ENCODE peak calls at places on chromosomes 7 and 10, in eight cellular contexts. Q, L, T, N, I, J, S and Z are unnamed samples.

GRCh38 chr10:67696029-67696428 is at the start of gene CTNNA3:
- DNase-seq in Q (no peak), L (no peak), T (no peak), N (no peak), I (no peak), J (no peak), S (no peak), Z (peak; percentile 23)

GRCh38 chr10:110171032-110171431 is 36.4 kb upstream of the MXI1 start:
- DNase-seq in Q (no peak), L (no peak), T (peak; percentile 9), N (peak; percentile 69), I (no peak), J (no peak), S (no peak), Z (no peak)

GRCh38 chr7:81638216-81638615 is 131.6 kb downstream of the HGF start:
- DNase-seq in Q (peak; percentile 79), L (peak; percentile 90), T (no peak), N (no peak), I (no peak), J (no peak), S (no peak), Z (no peak)

GRCh38 chr7:45053941-45054340 is 34.8 kb downstream of the NACAD start:
- DNase-seq in Q (no peak), L (no peak), T (no peak), N (no peak), I (no peak), J (no peak), S (no peak), Z (no peak)

GRCh38 chr10:3538291-3538849 is 246.6 kb downstream of the KLF6 start:
- DNase-seq in Q (no peak), L (peak; percentile 46), T (no peak), N (no peak), I (no peak), J (no peak), S (no peak), Z (no peak)

GRCh38 chr10:100878291-100878910 is 34.4 kb upstream of the SLF2 start:
- DNase-seq in Q (peak; percentile 78), L (peak; percentile 71), T (no peak), N (peak; percentile 90), I (no peak), J (peak; percentile 34), S (no peak), Z (peak; percentile 62)

GRCh38 chr10:30384791-30385201 is 35.7 kb upstream of the MTPAP start:
- DNase-seq in Q (peak; percentile 48), L (peak; percentile 24), T (no peak), N (peak; percentile 24), I (no peak), J (no peak), S (no peak), Z (peak; percentile 29)

GRCh38 chr7:30433082-30433481 is 45.5 kb downstream of the NOD1 start:
- DNase-seq in Q (peak; percentile 91), L (peak; percentile 3), T (no peak), N (no peak), I (no peak), J (no peak), S (no peak), Z (no peak)

GRCh38 chr10:12438914-12439692 is 89.8 kb downstream of the CAMK1D start:
- DNase-seq in Q (no peak), L (no peak), T (no peak), N (no peak), I (no peak), J (no peak), S (no peak), Z (no peak)

DNA sequence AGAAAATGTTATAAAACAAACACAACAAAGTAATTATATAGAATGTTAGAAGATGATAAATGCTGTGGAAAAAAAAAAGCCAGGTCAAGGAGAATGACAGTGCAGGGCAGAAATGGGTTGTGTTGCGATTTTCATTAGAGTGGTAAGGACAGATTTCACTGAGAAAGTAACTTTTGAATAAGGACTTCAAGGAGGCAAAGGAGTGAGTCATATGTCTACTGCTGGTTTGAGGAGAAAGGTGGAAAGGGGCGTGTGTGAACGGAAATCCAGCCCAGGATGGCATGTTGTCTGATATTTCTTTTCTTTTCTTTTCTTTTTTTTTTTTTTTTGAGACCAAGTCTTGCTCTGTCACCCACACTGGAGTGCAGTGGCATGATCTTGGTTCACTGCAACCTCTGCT is 12.3 kb upstream of the DLD start:
- DNase-seq in Q (no peak), L (no peak), T (no peak), N (no peak), I (no peak), J (no peak), S (no peak), Z (no peak)
- TF ChIP-seq CTCF in Q (no peak), L (no peak), T (no peak), N (no peak), I (no peak), J (no peak), S (no peak), Z (no peak)

GRCh38 chr10:113718974-113719822 is 32.3 kb upstream of the PLEKHS1 start:
- DNase-seq in Q (no peak), L (no peak), T (no peak), N (no peak), I (no peak), J (no peak), S (no peak), Z (no peak)
- TF ChIP-seq CTCF in Q (no peak), L (no peak), T (no peak), N (no peak), I (no peak), J (no peak), S (no peak), Z (no peak)

GRCh38 chr7:135998081-135998480 is 20.9 kb upstream of the MTPN start:
- DNase-seq in Q (no peak), L (no peak), T (no peak), N (no peak), I (no peak), J (no peak), S (no peak), Z (no peak)
- TF ChIP-seq CTCF in Q (no peak), L (no peak), T (no peak), N (no peak), I (no peak), J (no peak), S (no peak), Z (no peak)

GRCh38 chr7:103117465-103117864 is 31.4 kb downstream of the NAPEPLD start:
- DNase-seq in Q (no peak), L (no peak), T (no peak), N (no peak), I (no peak), J (no peak), S (no peak), Z (no peak)
- TF ChIP-seq CTCF in Q (no peak), L (no peak), T (no peak), N (no peak), I (no peak), J (no peak), S (no peak), Z (no peak)

GRCh38 chr10:97179731-97180366 is 5.9 kb downstream of the SLIT1 start:
- DNase-seq in Q (no peak), L (no peak), T (no peak), N (no peak), I (no peak), J (no peak), S (peak; percentile 39), Z (no peak)
- TF ChIP-seq CTCF in Q (no peak), L (peak; percentile 34), T (no peak), N (no peak), I (peak; percentile 25), J (no peak), S (no peak), Z (no peak)

GRCh38 chr10:61472090-61472674 is 19.0 kb upstream of the TMEM26 start:
- DNase-seq in Q (no peak), L (no peak), T (no peak), N (no peak), I (no peak), J (no peak), S (no peak), Z (no peak)
- TF ChIP-seq CTCF in Q (peak; percentile 8), L (no peak), T (no peak), N (no peak), I (no peak), J (no peak), S (no peak), Z (no peak)

DNA sequence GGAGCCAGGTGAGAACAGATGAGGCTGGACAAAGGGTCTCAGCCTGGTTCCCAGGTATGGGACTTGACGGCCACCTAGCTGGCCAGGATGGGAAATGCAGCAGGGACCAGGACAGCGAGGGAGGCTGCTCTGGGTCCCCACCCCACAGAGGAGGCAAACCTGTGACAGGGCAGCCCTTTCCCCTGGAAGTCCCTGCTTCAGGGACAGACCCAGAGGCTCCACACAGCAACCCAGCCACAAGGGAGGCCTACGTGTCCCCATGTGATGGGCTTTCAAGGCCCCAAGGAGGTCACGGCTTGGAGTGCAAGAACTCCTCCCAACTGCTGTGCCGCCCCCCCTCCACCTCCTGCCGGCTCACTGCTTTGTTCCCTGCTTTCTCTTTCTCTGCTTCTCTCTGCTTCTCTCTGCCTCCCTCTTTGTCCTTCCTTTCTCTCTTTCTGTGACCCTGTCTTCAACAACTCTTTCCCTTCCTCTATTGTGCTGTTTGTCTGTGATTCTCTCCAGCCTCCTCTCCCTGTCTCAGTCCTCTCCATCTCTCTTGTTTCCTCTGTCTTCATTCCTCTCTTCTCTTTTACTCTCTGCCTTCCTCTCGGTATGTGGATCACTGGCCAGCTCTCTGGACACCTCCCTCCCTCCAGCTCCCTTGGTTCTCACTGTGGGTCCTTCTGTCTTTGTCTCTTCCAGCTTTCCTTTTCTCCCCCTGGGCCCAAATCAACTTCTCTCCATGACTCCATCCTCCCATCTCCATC is 9.6 kb upstream of the EIF5AL1 start:
- DNase-seq in Q (no peak), L (no peak), T (no peak), N (no peak), I (no peak), J (peak; percentile 23), S (peak; percentile 61), Z (no peak)
- TF ChIP-seq CTCF in Q (no peak), L (peak; percentile 61), T (no peak), N (peak; percentile 51), I (no peak), J (peak; percentile 22), S (peak; percentile 13), Z (no peak)

GRCh38 chr7:69403169-69403568 is 195.1 kb upstream of the AUTS2 start:
- DNase-seq in Q (no peak), L (no peak), T (no peak), N (no peak), I (no peak), J (no peak), S (no peak), Z (peak; percentile 46)
- TF ChIP-seq CTCF in Q (no peak), L (no peak), T (no peak), N (no peak), I (peak; percentile 50), J (peak; percentile 19), S (no peak), Z (no peak)

GRCh38 chr7:100962537-100962936 is 6.8 kb upstream of the MUC12 start:
- DNase-seq in Q (no peak), L (no peak), T (no peak), N (no peak), I (no peak), J (no peak), S (no peak), Z (no peak)
- TF ChIP-seq CTCF in Q (no peak), L (no peak), T (no peak), N (no peak), I (no peak), J (no peak), S (no peak), Z (no peak)

DNA sequence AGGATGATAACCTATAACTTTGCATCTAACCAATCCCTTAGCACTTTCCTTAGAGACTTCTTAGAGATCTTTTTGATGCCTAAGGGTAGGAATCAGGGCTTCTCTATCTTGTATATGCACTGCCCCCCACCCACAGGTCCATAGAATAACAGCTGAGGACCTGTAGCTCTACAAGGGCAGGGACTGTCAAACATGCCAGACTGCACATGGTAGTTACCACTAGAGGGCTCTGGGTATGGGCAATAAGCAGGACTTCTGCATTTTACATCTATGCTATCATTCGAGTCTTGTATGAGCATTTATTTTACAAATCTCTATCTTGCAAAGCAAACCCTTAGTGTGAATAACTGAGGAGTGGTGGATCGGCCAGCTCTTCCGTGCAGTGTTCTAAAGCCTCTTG is 219.1 kb downstream of the WDR11 start:
- DNase-seq in Q (no peak), L (no peak), T (no peak), N (no peak), I (no peak), J (no peak), S (no peak), Z (no peak)
- TF ChIP-seq CTCF in Q (no peak), L (no peak), T (no peak), N (no peak), I (peak; percentile 57), J (no peak), S (no peak), Z (peak; percentile 38)